ENCODE peak calls at places on chromosomes 12 and 14, in five cellular contexts. One of them, this sample, is unnamed.

GRCh38 chr14:95541932-95542554 is 7.2 kb downstream of the GLRX5 start:
- DNase-seq in ELR: no peak
- DNase-seq in ureter: no peak
- DNase-seq in stimulated activated CD8-positive, alpha-beta memory T cell treated with anti-CD3 and anti-CD28 coated beads, Interleukin-4, amount 100 ng/mL, for 1 hour: no peak
- DNase-seq in Right ventricle myocardium superior: no peak
- DNase-seq in this sample: no peak

GRCh38 chr12:27434673-27435565 is 11.6 kb upstream of the SMCO2 start:
- DNase-seq in ureter: no peak
- DNase-seq in Right ventricle myocardium superior: no peak
- DNase-seq in stimulated activated CD8-positive, alpha-beta memory T cell treated with anti-CD3 and anti-CD28 coated beads, Interleukin-4, amount 100 ng/mL, for 1 hour: no peak
- DNase-seq in ELR: peak
- DNase-seq in this sample: peak

GRCh38 chr12:108846320-108846719 is 11.1 kb downstream of the SSH1 start:
- DNase-seq in ureter: no peak
- DNase-seq in stimulated activated CD8-positive, alpha-beta memory T cell treated with anti-CD3 and anti-CD28 coated beads, Interleukin-4, amount 100 ng/mL, for 1 hour: no peak
- DNase-seq in Right ventricle myocardium superior: peak
- DNase-seq in ELR: no peak
- DNase-seq in this sample: no peak

GRCh38 chr12:122610911-122611310 is 83.9 kb downstream of the KNTC1 start:
- DNase-seq in ureter: no peak
- DNase-seq in ELR: no peak
- DNase-seq in Right ventricle myocardium superior: no peak
- DNase-seq in stimulated activated CD8-positive, alpha-beta memory T cell treated with anti-CD3 and anti-CD28 coated beads, Interleukin-4, amount 100 ng/mL, for 1 hour: no peak
- DNase-seq in this sample: peak

GRCh38 chr14:73170686-73171085 is 34.4 kb downstream of the PSEN1 start:
- DNase-seq in Right ventricle myocardium superior: no peak
- DNase-seq in stimulated activated CD8-positive, alpha-beta memory T cell treated with anti-CD3 and anti-CD28 coated beads, Interleukin-4, amount 100 ng/mL, for 1 hour: no peak
- DNase-seq in ELR: no peak
- DNase-seq in ureter: no peak
- DNase-seq in this sample: no peak

GRCh38 chr12:57888407-57889157 is 42.1 kb upstream of the CTDSP2 start:
- DNase-seq in stimulated activated CD8-positive, alpha-beta memory T cell treated with anti-CD3 and anti-CD28 coated beads, Interleukin-4, amount 100 ng/mL, for 1 hour: no peak
- DNase-seq in ureter: peak
- DNase-seq in ELR: peak
- DNase-seq in Right ventricle myocardium superior: no peak
- DNase-seq in this sample: peak

GRCh38 chr12:55722948-55723347 is 2.8 kb downstream of the RDH5 start:
- DNase-seq in Right ventricle myocardium superior: peak
- DNase-seq in stimulated activated CD8-positive, alpha-beta memory T cell treated with anti-CD3 and anti-CD28 coated beads, Interleukin-4, amount 100 ng/mL, for 1 hour: no peak
- DNase-seq in ELR: no peak
- DNase-seq in ureter: no peak
- DNase-seq in this sample: no peak

GRCh38 chr14:87994974-87995373 is 2.0 kb upstream of the GALC start:
- DNase-seq in ureter: no peak
- DNase-seq in Right ventricle myocardium superior: no peak
- DNase-seq in stimulated activated CD8-positive, alpha-beta memory T cell treated with anti-CD3 and anti-CD28 coated beads, Interleukin-4, amount 100 ng/mL, for 1 hour: no peak
- DNase-seq in ELR: peak
- DNase-seq in this sample: no peak

GRCh38 chr12:124397399-124397679 is 102.4 kb downstream of the RFLNA start:
- DNase-seq in ureter: no peak
- DNase-seq in ELR: no peak
- DNase-seq in Right ventricle myocardium superior: no peak
- DNase-seq in stimulated activated CD8-positive, alpha-beta memory T cell treated with anti-CD3 and anti-CD28 coated beads, Interleukin-4, amount 100 ng/mL, for 1 hour: no peak
- DNase-seq in this sample: no peak

GRCh38 chr14:48563465-48563864 is 888.1 kb upstream of the MDGA2 start:
- DNase-seq in Right ventricle myocardium superior: no peak
- DNase-seq in ureter: no peak
- DNase-seq in stimulated activated CD8-positive, alpha-beta memory T cell treated with anti-CD3 and anti-CD28 coated beads, Interleukin-4, amount 100 ng/mL, for 1 hour: no peak
- DNase-seq in ELR: peak
- DNase-seq in this sample: peak

GRCh38 chr12:130880411-130880885 is 8.6 kb downstream of the RAN start:
- DNase-seq in ELR: no peak
- DNase-seq in Right ventricle myocardium superior: no peak
- DNase-seq in ureter: no peak
- DNase-seq in stimulated activated CD8-positive, alpha-beta memory T cell treated with anti-CD3 and anti-CD28 coated beads, Interleukin-4, amount 100 ng/mL, for 1 hour: no peak
- DNase-seq in this sample: no peak

GRCh38 chr12:94427520-94428381 is 31.9 kb downstream of the CEP83 start:
- DNase-seq in ureter: no peak
- DNase-seq in stimulated activated CD8-positive, alpha-beta memory T cell treated with anti-CD3 and anti-CD28 coated beads, Interleukin-4, amount 100 ng/mL, for 1 hour: no peak
- DNase-seq in ELR: peak
- DNase-seq in Right ventricle myocardium superior: no peak
- DNase-seq in this sample: no peak

GRCh38 chr12:31702047-31702446 is 26.8 kb downstream of the AMN1 start:
- DNase-seq in stimulated activated CD8-positive, alpha-beta memory T cell treated with anti-CD3 and anti-CD28 coated beads, Interleukin-4, amount 100 ng/mL, for 1 hour: no peak
- DNase-seq in ureter: no peak
- DNase-seq in Right ventricle myocardium superior: no peak
- DNase-seq in ELR: peak
- DNase-seq in this sample: peak

GRCh38 chr12:130425698-130426245 is 88.1 kb downstream of the PIWIL1 start:
- DNase-seq in ureter: peak
- DNase-seq in Right ventricle myocardium superior: no peak
- DNase-seq in stimulated activated CD8-positive, alpha-beta memory T cell treated with anti-CD3 and anti-CD28 coated beads, Interleukin-4, amount 100 ng/mL, for 1 hour: no peak
- DNase-seq in ELR: no peak
- DNase-seq in this sample: no peak

GRCh38 chr12:116564080-116564479 is 4.9 kb downstream of the MAP1LC3B2 start:
- DNase-seq in ureter: no peak
- DNase-seq in ELR: no peak
- DNase-seq in Right ventricle myocardium superior: no peak
- DNase-seq in stimulated activated CD8-positive, alpha-beta memory T cell treated with anti-CD3 and anti-CD28 coated beads, Interleukin-4, amount 100 ng/mL, for 1 hour: no peak
- DNase-seq in this sample: no peak

GRCh38 chr14:92382677-92383076 is 59.7 kb downstream of the SLC24A4 start:
- DNase-seq in Right ventricle myocardium superior: no peak
- DNase-seq in stimulated activated CD8-positive, alpha-beta memory T cell treated with anti-CD3 and anti-CD28 coated beads, Interleukin-4, amount 100 ng/mL, for 1 hour: no peak
- DNase-seq in ELR: peak
- DNase-seq in ureter: no peak
- DNase-seq in this sample: peak

GRCh38 chr14:99244960-99245340 is 27.0 kb downstream of the BCL11B start:
- DNase-seq in ELR: no peak
- DNase-seq in ureter: no peak
- DNase-seq in Right ventricle myocardium superior: no peak
- DNase-seq in stimulated activated CD8-positive, alpha-beta memory T cell treated with anti-CD3 and anti-CD28 coated beads, Interleukin-4, amount 100 ng/mL, for 1 hour: no peak
- DNase-seq in this sample: no peak

GRCh38 chr12:29278673-29279420 is 102.1 kb downstream of the ERGIC2 start:
- DNase-seq in stimulated activated CD8-positive, alpha-beta memory T cell treated with anti-CD3 and anti-CD28 coated beads, Interleukin-4, amount 100 ng/mL, for 1 hour: no peak
- DNase-seq in ELR: no peak
- DNase-seq in ureter: no peak
- DNase-seq in Right ventricle myocardium superior: no peak
- DNase-seq in this sample: no peak

GRCh38 chr12:23472329-23472971 is 477.0 kb downstream of the SOX5 start:
- DNase-seq in ureter: no peak
- DNase-seq in ELR: no peak
- DNase-seq in Right ventricle myocardium superior: no peak
- DNase-seq in stimulated activated CD8-positive, alpha-beta memory T cell treated with anti-CD3 and anti-CD28 coated beads, Interleukin-4, amount 100 ng/mL, for 1 hour: no peak
- DNase-seq in this sample: no peak

GRCh38 chr12:79299447-79300198 is 391.1 kb downstream of the PAWR start:
- DNase-seq in Right ventricle myocardium superior: no peak
- DNase-seq in ureter: no peak
- DNase-seq in ELR: no peak
- DNase-seq in stimulated activated CD8-positive, alpha-beta memory T cell treated with anti-CD3 and anti-CD28 coated beads, Interleukin-4, amount 100 ng/mL, for 1 hour: no peak
- DNase-seq in this sample: no peak

GRCh38 chr14:49593016-49593415 is 5.7 kb upstream of the LRR1 start:
- DNase-seq in Right ventricle myocardium superior: no peak
- DNase-seq in ELR: peak
- DNase-seq in ureter: no peak
- DNase-seq in stimulated activated CD8-positive, alpha-beta memory T cell treated with anti-CD3 and anti-CD28 coated beads, Interleukin-4, amount 100 ng/mL, for 1 hour: no peak
- DNase-seq in this sample: peak

GRCh38 chr12:131098178-131098981 is 144.7 kb downstream of the ADGRD1 start:
- DNase-seq in ELR: no peak
- DNase-seq in ureter: no peak
- DNase-seq in stimulated activated CD8-positive, alpha-beta memory T cell treated with anti-CD3 and anti-CD28 coated beads, Interleukin-4, amount 100 ng/mL, for 1 hour: no peak
- DNase-seq in Right ventricle myocardium superior: peak
- DNase-seq in this sample: no peak

GRCh38 chr12:12265571-12266388 is 1.1 kb downstream of the LRP6 start:
- DNase-seq in Right ventricle myocardium superior: no peak
- DNase-seq in stimulated activated CD8-positive, alpha-beta memory T cell treated with anti-CD3 and anti-CD28 coated beads, Interleukin-4, amount 100 ng/mL, for 1 hour: no peak
- DNase-seq in ureter: no peak
- DNase-seq in ELR: peak
- DNase-seq in this sample: peak

GRCh38 chr14:88140874-88141273 is 135.9 kb downstream of the GPR65 start:
- DNase-seq in ureter: no peak
- DNase-seq in ELR: no peak
- DNase-seq in stimulated activated CD8-positive, alpha-beta memory T cell treated with anti-CD3 and anti-CD28 coated beads, Interleukin-4, amount 100 ng/mL, for 1 hour: no peak
- DNase-seq in Right ventricle myocardium superior: no peak
- DNase-seq in this sample: no peak

GRCh38 chr12:18895946-18896345 is 158.0 kb downstream of the CAPZA3 start:
- DNase-seq in ureter: no peak
- DNase-seq in stimulated activated CD8-positive, alpha-beta memory T cell treated with anti-CD3 and anti-CD28 coated beads, Interleukin-4, amount 100 ng/mL, for 1 hour: no peak
- DNase-seq in Right ventricle myocardium superior: peak
- DNase-seq in ELR: no peak
- DNase-seq in this sample: no peak

GRCh38 chr14:22472935-22473854 is 115.8 kb downstream of the DAD1 start:
- DNase-seq in Right ventricle myocardium superior: no peak
- DNase-seq in ureter: no peak
- DNase-seq in ELR: peak
- DNase-seq in stimulated activated CD8-positive, alpha-beta memory T cell treated with anti-CD3 and anti-CD28 coated beads, Interleukin-4, amount 100 ng/mL, for 1 hour: no peak
- DNase-seq in this sample: peak

GRCh38 chr12:76037130-76038105 is 5.8 kb upstream of the PHLDA1 start:
- DNase-seq in ELR: peak
- DNase-seq in Right ventricle myocardium superior: no peak
- DNase-seq in stimulated activated CD8-positive, alpha-beta memory T cell treated with anti-CD3 and anti-CD28 coated beads, Interleukin-4, amount 100 ng/mL, for 1 hour: no peak
- DNase-seq in ureter: no peak
- DNase-seq in this sample: peak

GRCh38 chr14:62661818-62662217 is 383.4 kb downstream of the KCNH5 start:
- DNase-seq in stimulated activated CD8-positive, alpha-beta memory T cell treated with anti-CD3 and anti-CD28 coated beads, Interleukin-4, amount 100 ng/mL, for 1 hour: no peak
- DNase-seq in Right ventricle myocardium superior: no peak
- DNase-seq in ELR: peak
- DNase-seq in ureter: no peak
- DNase-seq in this sample: peak

GRCh38 chr12:93361159-93361919 is 16.4 kb upstream of the NUDT4 start:
- DNase-seq in ureter: no peak
- DNase-seq in Right ventricle myocardium superior: peak
- DNase-seq in stimulated activated CD8-positive, alpha-beta memory T cell treated with anti-CD3 and anti-CD28 coated beads, Interleukin-4, amount 100 ng/mL, for 1 hour: no peak
- DNase-seq in ELR: no peak
- DNase-seq in this sample: no peak

GRCh38 chr12:99879439-99879838 is 105.3 kb downstream of the ANKS1B start:
- DNase-seq in Right ventricle myocardium superior: no peak
- DNase-seq in ureter: no peak
- DNase-seq in stimulated activated CD8-positive, alpha-beta memory T cell treated with anti-CD3 and anti-CD28 coated beads, Interleukin-4, amount 100 ng/mL, for 1 hour: no peak
- DNase-seq in ELR: no peak
- DNase-seq in this sample: no peak

GRCh38 chr12:55736780-55737580 is 5.9 kb upstream of the GDF11 start:
- DNase-seq in Right ventricle myocardium superior: peak
- DNase-seq in ureter: no peak
- DNase-seq in ELR: peak
- DNase-seq in stimulated activated CD8-positive, alpha-beta memory T cell treated with anti-CD3 and anti-CD28 coated beads, Interleukin-4, amount 100 ng/mL, for 1 hour: no peak
- DNase-seq in this sample: peak

GRCh38 chr12:131448254-131448795 is 262.6 kb upstream of the SFSWAP start:
- DNase-seq in Right ventricle myocardium superior: no peak
- DNase-seq in ELR: no peak
- DNase-seq in stimulated activated CD8-positive, alpha-beta memory T cell treated with anti-CD3 and anti-CD28 coated beads, Interleukin-4, amount 100 ng/mL, for 1 hour: no peak
- DNase-seq in ureter: no peak
- DNase-seq in this sample: no peak